ENCODE peak calls at places on chromosomes 7 and 10, in eight cellular contexts. B, I, X, O, V, C, A and S are unnamed samples.

GRCh38 chr10:102743078-102743587 is 615 bp upstream of the WBP1L start:
- DNase-seq in V (no peak), O (no peak), B (no peak), X (no peak), A (no peak), C (no peak), I (peak; percentile 12), S (no peak)

GRCh38 chr7:134845461-134845860 is 66.0 kb downstream of the CALD1 start:
- DNase-seq in A (no peak), C (no peak), B (no peak), V (no peak), O (no peak), X (no peak), I (peak; percentile 7), S (no peak)

GRCh38 chr10:97771913-97772823 is at the start of gene SFRP5:
- DNase-seq in I (no peak), C (no peak), X (peak; percentile 75), O (no peak), B (no peak), A (no peak), V (no peak), S (no peak)

GRCh38 chr10:27391916-27392315 is 112.2 kb upstream of the RAB18 start:
- DNase-seq in V (no peak), O (no peak), A (no peak), B (no peak), I (no peak), C (no peak), X (no peak), S (no peak)

GRCh38 chr7:30224511-30225031 is 59.8 kb upstream of the ZNRF2 start:
- DNase-seq in C (no peak), O (peak; percentile 27), A (peak; percentile 97), X (no peak), V (peak; percentile 71), B (peak; percentile 95), I (peak; percentile 65), S (peak; percentile 78)

GRCh38 chr10:130230036-130230435 is 93.8 kb downstream of the GLRX3 start:
- DNase-seq in A (no peak), B (no peak), C (no peak), I (no peak), X (no peak), O (no peak), V (no peak), S (no peak)

GRCh38 chr7:50476953-50477625 is 26.9 kb upstream of the FIGNL1 start:
- DNase-seq in I (no peak), B (no peak), O (no peak), C (no peak), A (no peak), V (no peak), X (no peak), S (no peak)

GRCh38 chr7:29485376-29486190 is 78.1 kb upstream of the PRR15 start:
- DNase-seq in C (no peak), O (no peak), V (no peak), X (peak; percentile 37), I (no peak), A (no peak), B (no peak), S (no peak)

GRCh38 chr7:106177738-106178592 is 65.9 kb upstream of the SYPL1 start:
- DNase-seq in B (no peak), A (no peak), C (peak; percentile 36), V (no peak), X (no peak), I (no peak), O (no peak), S (no peak)

GRCh38 chr10:5604236-5604925 is 62.0 kb downstream of the ASB13 start:
- DNase-seq in B (no peak), C (no peak), O (no peak), V (no peak), I (no peak), A (no peak), X (no peak), S (no peak)

GRCh38 chr10:78685466-78686163 is 383.2 kb upstream of the ZMIZ1 start:
- DNase-seq in V (peak; percentile 37), C (no peak), B (peak; percentile 59), O (peak; percentile 11), I (no peak), X (no peak), A (peak; percentile 13), S (peak; percentile 25)

GRCh38 chr10:32266979-32267378 is 80.0 kb downstream of the EPC1 start:
- DNase-seq in C (no peak), I (no peak), O (no peak), V (no peak), A (no peak), X (no peak), B (no peak), S (no peak)

GRCh38 chr7:128394904-128395496 is 14.8 kb downstream of the IMPDH1 start:
- DNase-seq in O (no peak), V (no peak), B (no peak), I (no peak), C (no peak), A (no peak), X (no peak), S (no peak)

GRCh38 chr7:128398016-128398840 is 11.6 kb downstream of the IMPDH1 start:
- DNase-seq in I (no peak), A (peak; percentile 39), V (peak; percentile 61), X (peak; percentile 90), B (peak; percentile 37), O (peak; percentile 32), C (peak; percentile 53), S (no peak)

GRCh38 chr7:128393526-128394330 is 16.1 kb downstream of the IMPDH1 start:
- DNase-seq in C (no peak), V (no peak), B (no peak), A (no peak), X (no peak), I (no peak), O (no peak), S (no peak)

GRCh38 chr7:128396357-128396756 is 13.4 kb downstream of the IMPDH1 start:
- DNase-seq in X (no peak), A (no peak), B (no peak), I (no peak), O (no peak), V (no peak), C (no peak), S (no peak)

DNA sequence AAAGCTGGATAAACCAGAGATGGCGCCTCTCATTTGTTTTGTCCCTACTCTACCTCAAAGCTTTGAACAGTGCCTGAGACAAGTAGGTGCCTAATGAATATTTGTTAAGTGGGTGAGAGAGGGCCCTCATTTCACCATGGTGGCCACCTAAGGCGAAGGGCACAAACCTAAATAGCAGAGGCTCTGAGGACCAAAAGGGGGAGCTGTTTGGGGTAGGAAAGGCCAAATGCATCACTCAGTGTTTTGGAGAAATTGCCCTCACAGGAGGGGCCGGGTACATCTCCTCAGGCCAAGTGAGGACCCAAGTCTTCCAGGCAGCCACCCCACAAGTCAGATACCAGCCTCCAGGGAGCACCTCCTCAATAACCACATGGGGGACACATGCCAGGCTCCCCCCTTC is 14.0 kb downstream of the IMPDH1 start:
- DNase-seq in X (no peak), I (no peak), B (no peak), O (no peak), C (no peak), V (no peak), A (no peak), S (no peak)
- TF ChIP-seq CTCF in X (peak; percentile 29), I (no peak), B (no peak), O (peak; percentile 41), C (no peak), V (peak; percentile 7), A (peak; percentile 36), S (no peak)

DNA sequence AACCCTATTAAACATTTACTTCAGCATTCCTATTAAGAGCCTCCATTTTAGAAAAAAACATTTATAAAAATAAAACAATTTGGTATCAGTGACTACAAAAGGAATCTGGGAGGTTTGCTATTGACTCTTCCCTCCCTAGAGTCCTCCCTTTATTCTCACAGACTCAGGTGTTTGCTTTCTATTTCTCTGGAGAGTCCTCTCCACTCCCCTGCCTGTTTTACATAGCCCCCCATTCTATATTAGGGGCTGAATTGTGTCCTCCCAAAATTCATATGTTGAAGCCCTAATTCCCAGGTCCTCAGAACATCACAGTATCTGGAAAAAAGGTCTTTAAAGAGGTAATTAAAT is 69.8 kb downstream of the COA1 start:
- DNase-seq in C (no peak), A (no peak), B (no peak), X (no peak), O (no peak), I (no peak), V (no peak), S (no peak)
- H3K4me3 ChIP-seq in C (no peak overlapping the region), A (no peak overlapping the region), B (no peak overlapping the region), X (no peak overlapping the region), O (no peak overlapping the region), I (no peak overlapping the region), V (no peak overlapping the region), S (no peak overlapping the region)

GRCh38 chr7:150378115-150378852 is 846 bp upstream of the ZNF775 start:
- DNase-seq in X (peak; percentile 75), A (peak; percentile 71), O (peak; percentile 39), I (no peak), V (peak; percentile 83), C (peak; percentile 55), B (peak; percentile 72), S (no peak)
- TF ChIP-seq CTCF in X (peak; percentile 24), A (peak; percentile 29), O (peak; percentile 51), I (no peak), V (peak; percentile 20), C (peak; percentile 13), B (peak; percentile 44), S (peak; percentile 21)

GRCh38 chr10:21530168-21530567 is 3.9 kb upstream of the MLLT10 start:
- DNase-seq in I (no peak), B (no peak), X (no peak), O (no peak), A (no peak), C (no peak), V (no peak), S (no peak)

GRCh38 chr10:21528452-21529235 is 3.2 kb upstream of the SKIDA1 start:
- DNase-seq in C (no peak), V (no peak), I (no peak), A (peak; percentile 76), O (no peak), B (no peak), X (no peak), S (no peak)

GRCh38 chr10:21527634-21528451 is 2.4 kb upstream of the SKIDA1 start:
- DNase-seq in C (no peak), A (peak; percentile 84), B (peak; percentile 64), V (peak; percentile 53), X (no peak), O (no peak), I (no peak), S (no peak)

GRCh38 chr10:21530616-21531015 is 3.4 kb upstream of the MLLT10 start:
- DNase-seq in I (no peak), V (no peak), C (no peak), X (no peak), A (peak; percentile 45), O (no peak), B (no peak), S (no peak)

DNA sequence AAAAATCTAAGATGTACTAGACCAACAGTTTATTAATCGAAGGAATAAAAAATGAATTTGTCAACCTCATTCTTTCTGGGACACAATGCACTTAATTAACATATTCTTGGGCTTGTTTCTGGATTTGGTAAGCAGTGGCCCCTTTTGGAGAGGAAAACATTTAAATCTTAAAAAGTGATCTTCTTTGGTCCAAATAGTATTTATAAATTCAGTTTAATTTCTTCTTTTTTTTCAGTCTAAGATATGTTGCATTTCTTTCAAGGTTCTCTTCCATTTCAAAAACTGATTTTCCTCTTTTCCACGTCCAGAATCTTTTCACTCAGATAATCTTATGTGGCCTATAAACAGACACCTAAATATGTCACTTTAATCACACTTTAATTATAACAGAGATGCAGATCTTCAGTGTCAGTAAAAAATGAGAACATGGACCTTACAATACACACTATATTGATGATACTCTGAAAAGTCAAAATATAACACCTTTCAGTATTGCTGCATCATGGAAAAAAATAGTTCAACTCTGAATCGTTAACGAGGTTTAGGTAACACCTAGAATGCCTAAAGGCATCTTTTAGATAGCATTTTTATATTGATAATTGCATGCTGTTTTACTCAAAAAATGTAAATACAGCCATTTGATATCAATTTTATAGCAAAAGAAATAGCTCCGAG is 3.9 kb upstream of the SKIDA1 start:
- DNase-seq in I (no peak), C (no peak), A (no peak), O (no peak), B (no peak), X (no peak), V (no peak), S (no peak)
- H3K4me3 ChIP-seq in I (no peak overlapping the region), C (peak overlapping the region; percentile 81), A (no peak overlapping the region), O (no peak overlapping the region), B (no peak overlapping the region), X (peak overlapping the region; percentile 70), V (no peak overlapping the region), S (no peak overlapping the region)